ENCODE peak calls at places on chromosomes 16 and 17, in four cellular contexts. N, M, V and Q are unnamed samples.

GRCh38 chr16:16036359-16036792 is 87.0 kb downstream of the ABCC1 start:
- DNase-seq in V (no peak), N (no peak), M (peak), Q (no peak)

GRCh38 chr17:27776882-27777624 is 23.3 kb downstream of the NOS2 start:
- DNase-seq in N (no peak), M (no peak), V (no peak), Q (peak)

GRCh38 chr16:84044108-84044488 is 1.5 kb upstream of the SLC38A8 start:
- DNase-seq in M (no peak), V (peak), N (peak), Q (peak)

GRCh38 chr17:77451894-77452852 is 311.4 kb downstream of the SEC14L1 start:
- DNase-seq in V (peak), N (peak), M (no peak), Q (peak)

GRCh38 chr16:12009462-12009861 is 32.9 kb downstream of the SNX29 start:
- DNase-seq in M (no peak), N (no peak), V (no peak), Q (no peak)

GRCh38 chr16:30649725-30650368 is 913 bp upstream of the PRR14 start:
- DNase-seq in V (no peak), M (no peak), N (no peak), Q (no peak)

GRCh38 chr17:50523208-50523607 is 9.3 kb upstream of the EPN3 start:
- DNase-seq in M (no peak), N (no peak), V (no peak), Q (no peak)

GRCh38 chr16:28326881-28327610 is 34.7 kb downstream of the SBK1 start:
- DNase-seq in N (peak), V (peak), M (no peak), Q (peak)

GRCh38 chr16:82783933-82784566 is 157.3 kb downstream of the CDH13 start:
- DNase-seq in N (no peak), V (no peak), M (no peak), Q (no peak)

GRCh38 chr16:67394271-67395104 is 1.2 kb upstream of the TPPP3 start:
- DNase-seq in M (peak), N (peak), V (no peak), Q (peak)

GRCh38 chr16:66728117-66728787 is 23.2 kb downstream of the DYNC1LI2 start:
- DNase-seq in V (peak), M (no peak), N (peak), Q (peak)

GRCh38 chr17:80263253-80264047 is 2.8 kb downstream of the RNF213 start:
- DNase-seq in M (no peak), V (peak), N (peak), Q (peak)

GRCh38 chr17:61325382-61326073 is 74.1 kb upstream of the TBX2 start:
- DNase-seq in N (peak), V (peak), M (no peak), Q (no peak)

GRCh38 chr17:30263552-30264333 is 28.0 kb downstream of the BLMH start:
- DNase-seq in N (no peak), V (peak), M (no peak), Q (peak)

GRCh38 chr17:6461792-6462524 is 17.7 kb downstream of the PIMREG start:
- DNase-seq in M (no peak), V (no peak), N (peak), Q (peak)

GRCh38 chr16:50611332-50611934 is 63.2 kb downstream of the NKD1 start:
- DNase-seq in M (no peak), N (peak), V (peak), Q (peak)

GRCh38 chr17:63332286-63332685 is 113.8 kb downstream of the CYB561 start:
- DNase-seq in V (no peak), M (no peak), N (no peak), Q (no peak)

GRCh38 chr17:73760186-73760758 is 116.0 kb upstream of the SDK2 start:
- DNase-seq in N (no peak), M (no peak), V (no peak), Q (peak)

GRCh38 chr16:10339777-10340752 is 45.8 kb upstream of the ATF7IP2 start:
- DNase-seq in N (no peak), M (no peak), V (no peak), Q (no peak)

GRCh38 chr17:21286066-21286770 is 1.7 kb downstream of the MAP2K3 start:
- DNase-seq in M (no peak), V (peak), N (peak), Q (peak)

GRCh38 chr16:18800674-18801196 is 614 bp downstream of the ARL6IP1 start:
- DNase-seq in N (peak), V (no peak), M (peak), Q (peak)

GRCh38 chr16:15966420-15967222 is 17.2 kb downstream of the ABCC1 start:
- DNase-seq in V (peak), M (no peak), N (peak), Q (peak)

GRCh38 chr17:51947160-51947559 is 211.4 kb downstream of the CA10 start:
- DNase-seq in M (no peak), V (no peak), N (no peak), Q (no peak)

GRCh38 chr17:27994586-27994985 is 47.9 kb upstream of the NLK start:
- DNase-seq in V (no peak), M (no peak), N (no peak), Q (no peak)

GRCh38 chr16:84832488-84833141 is 12.8 kb downstream of the CRISPLD2 start:
- DNase-seq in V (peak), M (no peak), N (peak), Q (no peak)

GRCh38 chr17:82022310-82022980 is at the start of gene CENPX:
- DNase-seq in V (no peak), N (no peak), M (peak), Q (no peak)

GRCh38 chr17:80927791-80928216 is 63.8 kb upstream of the CHMP6 start:
- DNase-seq in N (peak), M (no peak), V (peak), Q (peak)

GRCh38 chr16:10961231-10961630 is 16.9 kb downstream of the CLEC16A start:
- DNase-seq in M (no peak), N (peak), V (peak), Q (peak)

GRCh38 chr16:27324851-27325301 is 11.1 kb downstream of the IL4R start:
- DNase-seq in V (no peak), M (no peak), N (no peak), Q (peak)
- H2BK15ac ChIP-seq in V (no peak), M (no peak), N (no peak), Q (no peak)

DNA sequence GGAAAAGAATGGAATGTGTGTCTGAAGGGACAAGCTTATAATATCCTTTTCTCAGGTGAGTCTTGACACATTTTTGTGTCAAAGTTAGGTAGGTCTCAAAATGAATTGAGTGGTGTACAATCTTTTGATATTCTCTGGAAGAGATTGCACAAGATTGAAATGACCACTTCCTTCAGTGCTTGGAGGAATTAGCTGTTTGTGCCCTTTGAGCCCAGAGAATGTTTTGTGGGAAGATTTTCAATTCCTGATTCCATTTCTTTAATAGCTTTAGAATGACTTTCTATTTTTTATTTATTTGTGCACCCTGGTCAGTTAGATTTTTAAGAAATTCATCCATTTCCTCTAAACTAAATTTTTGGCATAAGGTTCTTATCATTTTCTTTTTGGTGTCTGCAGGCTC is 1.6 kb upstream of the CCL13 start:
- DNase-seq in N (no peak), M (no peak), V (peak), Q (no peak)
- H3K4me2 ChIP-seq in N (no peak), M (no peak), V (no peak), Q (no peak)

DNA sequence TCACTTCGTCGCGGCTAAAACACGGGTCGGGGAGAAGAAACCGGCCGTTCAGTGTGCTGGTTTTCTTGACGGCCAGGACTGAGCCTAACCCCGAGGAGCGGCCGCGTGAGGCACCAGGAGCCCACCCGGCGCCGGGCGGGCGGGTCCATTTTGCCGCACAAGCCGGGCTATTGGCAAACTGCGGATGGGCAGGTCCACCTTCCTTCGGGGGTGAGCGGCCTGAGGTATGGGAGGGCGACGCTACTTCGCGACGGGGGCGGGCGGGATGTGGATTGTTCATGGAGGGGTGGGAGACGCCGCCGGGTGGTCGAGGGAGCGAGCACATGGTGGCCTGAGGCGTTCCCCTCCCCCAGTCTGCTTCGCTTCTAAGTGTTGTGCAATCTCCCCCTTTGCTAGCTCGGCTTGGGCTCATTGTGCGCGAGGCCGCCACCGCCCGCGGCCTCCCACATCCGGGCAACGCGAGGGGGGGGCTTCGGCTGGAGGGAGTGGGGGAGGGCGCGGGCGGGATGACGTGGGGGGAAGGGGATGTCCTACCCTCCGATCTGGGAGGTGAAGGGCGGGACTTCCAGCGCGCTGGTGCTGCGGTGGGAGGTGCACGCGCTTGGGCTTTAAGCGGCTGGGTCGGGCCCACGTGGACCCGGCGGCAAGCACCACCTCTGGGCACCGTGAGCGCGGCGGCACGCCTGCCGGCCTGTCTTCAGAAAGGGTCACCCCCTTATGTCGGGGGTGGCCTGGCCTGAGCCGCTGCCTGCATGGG is 5.9 kb upstream of the CD68 start:
- DNase-seq in M (peak), V (peak), N (peak), Q (peak)
- H3K18ac ChIP-seq in M (peak), V (peak), N (peak), Q (peak)

GRCh38 chr16:69105501-69106361 is at the start of gene HAS3:
- DNase-seq in N (peak), M (peak), V (peak), Q (peak)
- H2BK15ac ChIP-seq in N (no peak), M (peak), V (no peak), Q (no peak)